ENCODE peak calls at places on chromosome 10, in four cellular contexts. E is pancreas, H is GM23338, W is brain microvascular endothelial cell. F is an unnamed sample.

GRCh38 chr10:42783181-42783549 is 570 bp downstream of the BMS1 start:
- DNase-seq in W (peak), E (no peak), H (no peak), F (no peak)

GRCh38 chr10:13705526-13706169 is 118.9 kb downstream of the PRPF18 start:
- DNase-seq in E (no peak), H (no peak), W (no peak), F (no peak)

GRCh38 chr10:33822774-33823173 is 488.3 kb upstream of the NRP1 start:
- DNase-seq in E (no peak), W (no peak), H (no peak), F (no peak)

GRCh38 chr10:78231930-78232329 is 198.3 kb downstream of the RPS24 start:
- DNase-seq in H (peak), E (no peak), W (no peak), F (no peak)

GRCh38 chr10:117345143-117345542 is 30.1 kb downstream of the PDZD8 start:
- DNase-seq in W (no peak), E (no peak), H (peak), F (no peak)

GRCh38 chr10:70253878-70254765 is 20.9 kb upstream of the PPA1 start:
- DNase-seq in E (no peak), H (no peak), W (no peak), F (no peak)

GRCh38 chr10:117797286-117797685 is 249.5 kb downstream of the RAB11FIP2 start:
- DNase-seq in W (no peak), H (no peak), E (no peak), F (no peak)

GRCh38 chr10:74825033-74825370 is 1.4 kb upstream of the KAT6B start:
- DNase-seq in W (no peak), H (peak), E (peak), F (no peak)

GRCh38 chr10:30189254-30189583 is 129.8 kb upstream of the JCAD start:
- DNase-seq in H (no peak), E (no peak), W (no peak), F (no peak)

GRCh38 chr10:93199221-93199681 is 125.6 kb downstream of the CYP26A1 start:
- DNase-seq in E (peak), H (no peak), W (peak), F (no peak)

GRCh38 chr10:118712930-118713634 is 41.7 kb downstream of the CACUL1 start:
- DNase-seq in W (no peak), H (peak), E (no peak), F (no peak)

GRCh38 chr10:34768261-34768971 is 46.7 kb downstream of the PARD3 start:
- DNase-seq in H (no peak), E (peak), W (no peak), F (no peak)

GRCh38 chr10:34196058-34196433 is 619.0 kb downstream of the PARD3 start:
- DNase-seq in H (no peak), E (no peak), W (no peak), F (no peak)

GRCh38 chr10:124270940-124271339 is 147.8 kb downstream of the OAT start:
- DNase-seq in H (no peak), W (no peak), E (no peak), F (no peak)

GRCh38 chr10:28533571-28534304 is 820 bp downstream of the WAC start:
- DNase-seq in E (peak), W (peak), H (peak), F (no peak)

GRCh38 chr10:86968271-86968993 is at the start of gene ADIRF:
- DNase-seq in E (no peak), H (peak), W (no peak), F (no peak)

GRCh38 chr10:48604408-48605263 is at the start of gene ARHGAP22:
- DNase-seq in E (no peak), H (peak), W (peak), F (no peak)

GRCh38 chr10:122255509-122256301 is 15.4 kb upstream of the BTBD16 start:
- DNase-seq in E (no peak), H (no peak), W (no peak), F (no peak)

GRCh38 chr10:2890093-2890492 is 177.3 kb upstream of the PFKP start:
- DNase-seq in H (no peak), W (no peak), E (no peak), F (no peak)

DNA sequence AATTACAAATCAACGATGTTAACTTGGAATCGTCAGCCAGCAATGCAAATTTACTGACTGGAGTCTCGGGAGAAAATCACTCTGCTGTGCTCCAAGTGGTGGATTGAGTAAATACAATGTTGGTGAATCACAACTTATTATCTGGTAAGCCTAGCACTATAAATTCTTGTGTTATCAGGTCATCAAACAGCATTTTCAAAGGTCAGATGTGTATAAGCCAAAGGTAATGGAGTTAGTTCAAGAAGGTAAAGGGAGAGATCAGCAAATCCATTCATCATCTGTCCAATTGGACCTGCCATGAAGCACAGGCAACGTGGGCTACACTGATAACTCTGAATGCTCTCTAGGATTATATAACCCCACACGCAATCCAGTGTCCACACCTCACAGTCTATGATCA is 13.9 kb downstream of the CUBN start:
- DNase-seq in E (no peak), W (peak), H (peak), F (no peak)
- TF ChIP-seq CTCF in E (no peak), W (peak), H (no peak), F (peak)

GRCh38 chr10:45566415-45566814 is 106.2 kb downstream of the ZFAND4 start:
- DNase-seq in H (no peak), E (no peak), W (no peak), F (no peak)
- H3K4me3 ChIP-seq in H (no peak), E (no peak), W (no peak), F (no peak)

GRCh38 chr10:24550680-24551079 is 173.0 kb downstream of the ARHGAP21 start:
- DNase-seq in W (no peak), E (no peak), H (no peak), F (no peak)

GRCh38 chr10:24554036-24554435 is 169.7 kb downstream of the ARHGAP21 start:
- DNase-seq in W (no peak), E (no peak), H (no peak), F (no peak)

GRCh38 chr10:24551161-24551560 is 172.5 kb downstream of the ARHGAP21 start:
- DNase-seq in W (no peak), E (no peak), H (no peak), F (no peak)

GRCh38 chr10:24553051-24553612 is 170.6 kb downstream of the ARHGAP21 start:
- DNase-seq in E (no peak), H (no peak), W (no peak), F (no peak)

GRCh38 chr10:24552346-24553016 is 171.2 kb downstream of the ARHGAP21 start:
- DNase-seq in E (peak), W (no peak), H (peak), F (no peak)
- TF ChIP-seq CTCF in E (no peak), W (peak), H (peak), F (peak)

GRCh38 chr10:104340099-104340594 is 1.9 kb upstream of the ITPRIP start:
- DNase-seq in E (peak), H (no peak), W (no peak), F (no peak)
- H3K4me3 ChIP-seq in E (peak), H (no peak), W (no peak), F (no peak)

GRCh38 chr10:12502526-12503274 is 153.4 kb downstream of the CAMK1D start:
- DNase-seq in W (no peak), H (no peak), E (no peak), F (no peak)

GRCh38 chr10:12501324-12501723 is 152.0 kb downstream of the CAMK1D start:
- DNase-seq in E (no peak), H (no peak), W (no peak), F (no peak)

GRCh38 chr10:12503311-12503710 is 154.0 kb downstream of the CAMK1D start:
- DNase-seq in E (no peak), H (no peak), W (no peak), F (no peak)

GRCh38 chr10:12500406-12501303 is 151.3 kb downstream of the CAMK1D start:
- DNase-seq in W (peak), E (peak), H (no peak), F (no peak)

DNA sequence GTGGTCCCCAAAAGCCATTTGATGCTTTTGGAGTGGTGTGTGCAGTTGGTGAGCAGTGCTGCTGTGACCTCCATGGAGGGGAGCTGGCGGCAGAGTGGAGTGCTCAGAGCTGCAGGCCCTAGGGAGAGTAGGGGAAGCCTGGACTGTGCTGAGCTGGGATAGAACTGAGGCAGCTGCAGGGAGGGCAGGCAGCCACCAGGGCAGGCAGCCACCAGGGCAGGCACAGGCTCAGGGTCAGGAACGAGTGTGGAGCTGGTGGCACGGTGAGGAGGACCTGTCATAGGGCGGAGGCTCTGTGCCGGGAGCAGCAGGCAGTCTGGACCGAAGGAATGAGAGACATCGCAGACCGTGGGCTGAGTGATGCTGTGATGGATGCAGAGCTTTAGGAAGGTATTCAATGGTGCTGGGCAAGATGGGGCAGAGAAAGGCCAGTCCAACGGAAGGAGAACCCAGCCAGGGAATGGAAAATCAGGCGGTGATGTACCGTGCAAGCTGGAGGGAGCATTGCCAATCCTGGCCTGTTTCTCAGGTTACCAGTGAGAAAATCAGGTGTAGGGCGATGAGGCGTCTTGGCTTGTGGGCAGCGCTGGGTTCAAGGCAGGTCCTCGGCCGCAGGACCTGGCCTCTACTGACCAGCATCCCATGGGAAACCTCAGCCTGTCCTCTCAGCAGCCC is 152.6 kb downstream of the CAMK1D start:
- DNase-seq in E (no peak), W (no peak), H (no peak), F (no peak)
- TF ChIP-seq CTCF in E (no peak), W (no peak), H (no peak), F (no peak)

GRCh38 chr10:99648717-99649116 is 10.6 kb upstream of the ENTPD7 start:
- DNase-seq in E (no peak), H (no peak), W (no peak), F (no peak)
- H3K4me3 ChIP-seq in E (no peak), H (no peak), W (no peak), F (no peak)

GRCh38 chr10:71965623-71966022 is 1.4 kb downstream of the CHST3 start:
- DNase-seq in W (no peak), E (no peak), H (no peak), F (no peak)

GRCh38 chr10:71966046-71967004 is 2.1 kb downstream of the CHST3 start:
- DNase-seq in H (no peak), E (no peak), W (no peak), F (no peak)

GRCh38 chr10:71963756-71964668 is at the start of gene CHST3:
- DNase-seq in H (peak), E (no peak), W (no peak), F (no peak)

GRCh38 chr10:71963351-71963755 is 842 bp upstream of the CHST3 start:
- DNase-seq in W (no peak), H (peak), E (no peak), F (no peak)

GRCh38 chr10:71964669-71965515 is 697 bp downstream of the CHST3 start:
- DNase-seq in E (no peak), H (peak), W (peak), F (no peak)
- TF ChIP-seq CTCF in E (no peak), H (no peak), W (no peak), F (no peak)

GRCh38 chr10:79436066-79436849 is 9.2 kb downstream of the ZCCHC24 start:
- DNase-seq in H (no peak), W (no peak), E (no peak), F (no peak)

GRCh38 chr10:79434223-79434687 is 11.2 kb downstream of the ZCCHC24 start:
- DNase-seq in E (no peak), H (no peak), W (peak), F (no peak)

GRCh38 chr10:79434816-79435215 is 10.6 kb downstream of the ZCCHC24 start:
- DNase-seq in E (no peak), W (peak), H (no peak), F (no peak)

GRCh38 chr10:79436850-79437103 is 8.6 kb downstream of the ZCCHC24 start:
- DNase-seq in E (no peak), W (no peak), H (no peak), F (no peak)

DNA sequence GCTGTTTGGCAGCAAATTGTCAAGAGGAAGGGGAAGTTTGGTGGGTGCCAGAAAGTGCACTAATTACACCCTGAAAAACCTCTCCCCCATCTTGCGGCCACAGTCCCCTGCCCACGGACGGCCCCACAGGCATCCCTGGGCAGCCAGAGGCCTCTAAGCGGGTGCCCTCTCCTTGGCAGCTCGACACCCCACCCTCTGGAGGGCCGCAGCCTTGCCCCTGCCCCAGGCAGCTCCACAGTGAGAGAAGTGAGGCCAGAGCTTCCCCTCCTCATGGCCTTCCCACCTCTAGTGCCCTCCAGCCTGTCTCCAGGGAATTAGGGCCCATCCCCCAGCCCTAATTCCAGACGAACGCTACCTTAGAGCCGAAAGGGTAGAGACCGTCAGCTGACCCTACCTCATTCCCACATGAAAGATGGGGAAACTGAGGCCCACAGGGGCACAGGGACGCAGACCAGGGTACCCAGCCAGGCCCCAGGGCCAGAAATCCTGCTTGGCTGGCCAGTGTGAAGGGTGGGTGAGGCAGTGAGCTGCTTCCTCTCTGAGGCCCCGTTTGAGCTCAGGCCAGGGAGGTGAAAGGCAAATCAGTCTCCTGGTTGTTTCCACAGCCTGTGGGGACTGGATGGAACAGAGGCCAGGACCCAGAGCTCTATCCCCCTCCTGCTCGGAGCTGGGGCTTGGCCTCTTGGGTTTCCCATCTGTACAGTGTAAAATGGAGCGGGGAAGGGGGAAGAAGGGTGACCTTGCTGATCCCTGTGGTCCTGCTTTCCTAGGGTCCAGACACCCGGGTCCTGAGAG is 10.0 kb downstream of the ZCCHC24 start:
- DNase-seq in W (no peak), E (no peak), H (no peak), F (no peak)
- H3K4me3 ChIP-seq in W (no peak), E (no peak), H (no peak), F (no peak)

GRCh38 chr10:109780997-109781396 is 142.3 kb downstream of the XPNPEP1 start:
- DNase-seq in W (no peak), E (no peak), H (peak), F (no peak)
- TF ChIP-seq CTCF in W (no peak), E (no peak), H (peak), F (no peak)